ENCODE peak calls at places on chromosome 6, in four cellular contexts. E is GM23248, R is hepatocyte, L is GM23338. Z is an unnamed sample.

GRCh38 chr6:56851541-56852248 is 103.2 kb upstream of the BEND6 start:
- DNase-seq in E (peak), R (peak), L (peak), Z (peak)

GRCh38 chr6:41970436-41970846 is 28.8 kb upstream of the CCND3 start:
- DNase-seq in E (peak), R (no peak), L (no peak), Z (no peak)

GRCh38 chr6:135880066-135880972 is 28.8 kb downstream of the PDE7B start:
- DNase-seq in E (peak), R (no peak), L (no peak), Z (no peak)

GRCh38 chr6:165686966-165687365 is 23.9 kb upstream of the PDE10A start:
- DNase-seq in E (no peak), R (no peak), L (no peak), Z (no peak)

GRCh38 chr6:138545621-138545980 is 46.3 kb upstream of the NHSL1 start:
- DNase-seq in E (peak), R (peak), L (peak), Z (peak)

GRCh38 chr6:28090902-28091586 is 10.7 kb downstream of the ZNF165 start:
- DNase-seq in E (peak), R (no peak), L (no peak), Z (no peak)

GRCh38 chr6:33886673-33887144 is 82.9 kb upstream of the MLN start:
- DNase-seq in E (peak), R (peak), L (no peak), Z (no peak)

GRCh38 chr6:138571174-138571573 is 71.9 kb upstream of the NHSL1 start:
- DNase-seq in E (no peak), R (peak), L (no peak), Z (no peak)

GRCh38 chr6:116280161-116280959 is 630 bp upstream of the TSPYL1 start:
- DNase-seq in E (peak), R (no peak), L (peak), Z (no peak)

GRCh38 chr6:5034736-5035135 is 30.9 kb upstream of the RPP40 start:
- DNase-seq in E (no peak), R (no peak), L (no peak), Z (no peak)

GRCh38 chr6:158047120-158047518 is 65.5 kb downstream of the SYNJ2 start:
- DNase-seq in E (peak), R (peak), L (no peak), Z (no peak)

GRCh38 chr6:116969211-116969863 is 92.3 kb downstream of the RFX6 start:
- DNase-seq in E (peak), R (peak), L (peak), Z (peak)

GRCh38 chr6:6386010-6386409 is 65.5 kb upstream of the F13A1 start:
- DNase-seq in E (no peak), R (no peak), L (peak), Z (no peak)

GRCh38 chr6:2940851-2941250 is 30.5 kb downstream of the SERPINB6 start:
- DNase-seq in E (no peak), R (no peak), L (no peak), Z (no peak)

GRCh38 chr6:18245642-18246041 is 18.7 kb downstream of the DEK start:
- DNase-seq in E (no peak), R (no peak), L (no peak), Z (no peak)

GRCh38 chr6:68726307-68726706 is 91.2 kb downstream of the ADGRB3 start:
- DNase-seq in E (no peak), R (no peak), L (no peak), Z (no peak)

GRCh38 chr6:141056945-141057635 is 1075.6 kb upstream of the GJE1 start:
- DNase-seq in E (no peak), R (no peak), L (no peak), Z (no peak)

GRCh38 chr6:18269253-18269652 is 4.9 kb upstream of the DEK start:
- DNase-seq in E (peak), R (no peak), L (no peak), Z (no peak)

GRCh38 chr6:4804095-4804494 is 27.9 kb downstream of the CDYL start:
- DNase-seq in E (peak), R (peak), L (peak), Z (no peak)

GRCh38 chr6:113672691-113673149 is 184.4 kb upstream of the MARCKS start:
- DNase-seq in E (peak), R (no peak), L (no peak), Z (peak)

GRCh38 chr6:82863771-82864170 is 201.9 kb downstream of the UBE3D start:
- DNase-seq in E (no peak), R (no peak), L (no peak), Z (no peak)

GRCh38 chr6:99905209-99906106 is 88.6 kb downstream of the MCHR2 start:
- DNase-seq in E (peak), R (peak), L (peak), Z (peak)

GRCh38 chr6:42407379-42407778 is 44.3 kb downstream of the TRERF1 start:
- DNase-seq in E (peak), R (no peak), L (no peak), Z (no peak)

GRCh38 chr6:75065524-75065923 is 140.3 kb downstream of the COL12A1 start:
- DNase-seq in E (peak), R (peak), L (peak), Z (peak)

GRCh38 chr6:113381957-113382356 is 475.2 kb upstream of the MARCKS start:
- DNase-seq in E (peak), R (no peak), L (peak), Z (no peak)

GRCh38 chr6:7137335-7138106 is 29.8 kb downstream of the RREB1 start:
- DNase-seq in E (peak), R (no peak), L (peak), Z (peak)

GRCh38 chr6:134041093-134041492 is 11.3 kb downstream of the SLC2A12 start:
- DNase-seq in E (peak), R (peak), L (no peak), Z (no peak)

GRCh38 chr6:30763618-30764489 is 19.5 kb upstream of the IER3 start:
- DNase-seq in E (peak), R (peak), L (no peak), Z (peak)

GRCh38 chr6:97066056-97066455 is 141.5 kb downstream of the KLHL32 start:
- DNase-seq in E (peak), R (no peak), L (no peak), Z (no peak)

GRCh38 chr6:90028995-90029635 is 134.8 kb downstream of the GJA10 start:
- DNase-seq in E (no peak), R (no peak), L (peak), Z (no peak)

GRCh38 chr6:78831492-78831891 is 35.9 kb upstream of the IRAK1BP1 start:
- DNase-seq in E (no peak), R (peak), L (no peak), Z (no peak)

GRCh38 chr6:33702345-33702977 is 9.0 kb downstream of the UQCC2 start:
- DNase-seq in E (peak), R (peak), L (peak), Z (peak)

DNA sequence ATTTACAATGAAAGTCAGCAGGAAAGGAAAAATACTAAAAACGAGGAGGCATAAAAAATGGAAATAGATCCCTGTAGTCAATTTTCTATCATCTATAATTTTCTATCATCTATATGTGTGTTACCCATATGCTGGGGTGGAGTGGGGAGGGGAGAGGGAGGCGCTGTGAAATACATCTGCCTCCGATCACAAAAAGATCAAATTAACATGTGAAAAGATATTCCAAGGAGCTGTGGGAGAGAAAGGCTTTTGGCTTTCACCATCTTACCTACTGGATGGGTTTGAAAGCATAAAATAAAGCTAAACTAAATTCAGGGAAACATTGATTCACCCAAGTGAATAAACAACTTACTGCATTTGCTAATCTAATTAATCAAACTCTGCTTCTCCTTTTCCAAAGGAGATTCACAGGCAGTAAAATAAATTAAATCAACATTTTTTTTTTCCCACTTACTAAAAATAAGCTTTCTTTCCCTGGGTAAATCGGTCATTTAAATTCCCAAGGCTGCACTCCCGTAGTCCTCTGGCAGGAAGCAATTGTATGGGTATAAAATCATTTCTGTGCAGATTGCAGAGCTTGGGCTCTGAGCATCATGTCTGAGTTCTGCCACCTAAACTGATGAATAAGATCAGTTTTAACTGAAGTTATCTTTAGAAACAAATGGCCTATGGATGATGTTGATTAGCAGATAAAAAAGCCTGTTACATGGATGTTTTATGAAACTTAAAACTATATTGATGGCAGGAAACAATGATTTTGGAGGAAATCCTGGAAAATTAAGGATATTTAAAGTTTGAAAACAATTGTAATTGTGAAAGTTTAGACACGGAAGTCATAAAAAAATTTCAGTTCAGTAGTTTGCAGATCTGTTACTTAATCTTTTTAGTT is 147.9 kb downstream of the SOX4 start:
- DNase-seq in E (no peak), R (no peak), L (peak), Z (peak)
- H3K27ac ChIP-seq in E (no peak), R (no peak), L (peak), Z (peak)

GRCh38 chr6:108556250-108556649 is 4.5 kb upstream of the FOXO3 start:
- DNase-seq in E (no peak), R (no peak), L (no peak), Z (no peak)

GRCh38 chr6:108558372-108559096 is 2.2 kb upstream of the FOXO3 start:
- DNase-seq in E (peak), R (peak), L (peak), Z (peak)

GRCh38 chr6:108556864-108557493 is 3.7 kb upstream of the FOXO3 start:
- DNase-seq in E (no peak), R (peak), L (peak), Z (peak)

GRCh38 chr6:108559097-108559883 is 1.4 kb upstream of the FOXO3 start:
- DNase-seq in E (peak), R (peak), L (peak), Z (peak)

GRCh38 chr6:108557494-108558371 is 3.0 kb upstream of the FOXO3 start:
- DNase-seq in E (peak), R (peak), L (peak), Z (peak)
- TF ChIP-seq EZH2phosphoT487 in E (no peak), R (no peak), L (no peak), Z (no peak)

GRCh38 chr6:106525885-106526280 is 103.4 kb downstream of the RTN4IP1 start:
- DNase-seq in E (no peak), R (no peak), L (no peak), Z (no peak)

GRCh38 chr6:106527979-106528378 is 101.3 kb downstream of the RTN4IP1 start:
- DNase-seq in E (peak), R (no peak), L (no peak), Z (no peak)

GRCh38 chr6:106527111-106527510 is 102.2 kb downstream of the RTN4IP1 start:
- DNase-seq in E (peak), R (no peak), L (no peak), Z (no peak)

GRCh38 chr6:106522557-106522956 is 106.7 kb downstream of the RTN4IP1 start:
- DNase-seq in E (no peak), R (no peak), L (no peak), Z (no peak)

DNA sequence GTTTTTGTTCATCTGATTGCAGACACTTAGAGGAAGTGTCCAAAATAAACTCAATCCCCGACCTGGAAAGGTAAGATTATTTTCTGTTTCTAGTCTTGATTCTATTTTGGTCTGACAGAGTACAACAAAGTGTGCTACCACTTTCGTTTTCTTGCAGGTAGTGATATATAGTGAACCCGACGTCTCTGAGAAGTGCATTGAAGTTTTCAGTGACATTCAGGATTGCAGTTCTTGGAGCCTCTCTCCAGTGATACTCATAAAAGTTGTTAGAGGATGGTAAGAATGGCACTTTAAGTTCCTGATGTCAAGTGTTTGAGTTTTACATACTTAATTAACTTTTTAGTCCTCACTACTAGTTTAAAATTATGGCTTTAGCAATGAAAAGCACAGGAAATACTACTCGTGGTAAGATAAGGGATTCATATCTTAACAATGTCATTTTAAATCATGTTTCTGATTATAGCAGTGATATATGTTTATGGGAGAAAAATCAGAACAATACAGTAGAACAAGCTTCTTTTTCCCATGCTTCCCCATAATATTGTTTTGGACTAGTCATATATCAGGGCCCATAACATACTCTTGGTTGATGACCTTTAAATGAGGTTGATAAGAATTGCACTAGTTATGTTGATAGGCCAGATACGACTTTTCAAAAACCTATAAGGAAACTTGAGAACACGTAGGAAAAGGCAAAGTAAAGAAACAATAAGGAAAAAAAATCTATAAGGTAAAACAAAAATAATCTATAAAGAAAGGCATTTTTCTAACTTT is 104.0 kb downstream of the RTN4IP1 start:
- DNase-seq in E (no peak), R (no peak), L (no peak), Z (no peak)
- H3K27ac ChIP-seq in E (no peak), R (no peak), L (peak), Z (no peak)

GRCh38 chr6:112237644-112238043 is 16.7 kb downstream of the LAMA4 start:
- DNase-seq in E (peak), R (no peak), L (no peak), Z (no peak)
- TF ChIP-seq EZH2phosphoT487 in E (no peak), R (no peak), L (no peak), Z (no peak)

GRCh38 chr6:44111434-44112417 is 15.5 kb downstream of the MRPL14 start:
- DNase-seq in E (no peak), R (peak), L (no peak), Z (no peak)

GRCh38 chr6:44113396-44113795 is 13.9 kb downstream of the MRPL14 start:
- DNase-seq in E (peak), R (no peak), L (peak), Z (no peak)

GRCh38 chr6:44110005-44110681 is 17.1 kb downstream of the MRPL14 start:
- DNase-seq in E (no peak), R (no peak), L (no peak), Z (no peak)

GRCh38 chr6:44109212-44109611 is 18.0 kb downstream of the MRPL14 start:
- DNase-seq in E (no peak), R (no peak), L (no peak), Z (no peak)

DNA sequence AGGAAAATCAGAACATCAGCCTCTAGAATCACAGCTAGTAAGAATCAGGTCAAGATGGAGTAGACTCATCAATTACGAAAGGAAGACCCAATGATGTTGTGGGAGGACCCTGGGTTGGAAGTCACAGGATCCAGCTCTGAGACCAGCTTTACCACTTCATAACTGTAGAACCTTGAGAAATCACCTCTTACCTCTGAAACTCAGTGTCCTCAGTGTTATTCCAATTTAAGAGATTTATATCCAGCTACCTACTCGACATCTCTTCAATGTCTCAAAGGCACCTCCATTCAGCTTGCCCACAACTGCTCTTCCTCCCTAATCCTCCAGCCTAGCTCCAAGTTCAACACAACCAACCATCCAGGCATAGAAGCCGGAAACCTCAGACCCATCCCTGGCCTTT is 16.3 kb downstream of the MRPL14 start:
- DNase-seq in E (no peak), R (no peak), L (no peak), Z (no peak)
- H3K27ac ChIP-seq in E (no peak), R (peak), L (no peak), Z (no peak)

DNA sequence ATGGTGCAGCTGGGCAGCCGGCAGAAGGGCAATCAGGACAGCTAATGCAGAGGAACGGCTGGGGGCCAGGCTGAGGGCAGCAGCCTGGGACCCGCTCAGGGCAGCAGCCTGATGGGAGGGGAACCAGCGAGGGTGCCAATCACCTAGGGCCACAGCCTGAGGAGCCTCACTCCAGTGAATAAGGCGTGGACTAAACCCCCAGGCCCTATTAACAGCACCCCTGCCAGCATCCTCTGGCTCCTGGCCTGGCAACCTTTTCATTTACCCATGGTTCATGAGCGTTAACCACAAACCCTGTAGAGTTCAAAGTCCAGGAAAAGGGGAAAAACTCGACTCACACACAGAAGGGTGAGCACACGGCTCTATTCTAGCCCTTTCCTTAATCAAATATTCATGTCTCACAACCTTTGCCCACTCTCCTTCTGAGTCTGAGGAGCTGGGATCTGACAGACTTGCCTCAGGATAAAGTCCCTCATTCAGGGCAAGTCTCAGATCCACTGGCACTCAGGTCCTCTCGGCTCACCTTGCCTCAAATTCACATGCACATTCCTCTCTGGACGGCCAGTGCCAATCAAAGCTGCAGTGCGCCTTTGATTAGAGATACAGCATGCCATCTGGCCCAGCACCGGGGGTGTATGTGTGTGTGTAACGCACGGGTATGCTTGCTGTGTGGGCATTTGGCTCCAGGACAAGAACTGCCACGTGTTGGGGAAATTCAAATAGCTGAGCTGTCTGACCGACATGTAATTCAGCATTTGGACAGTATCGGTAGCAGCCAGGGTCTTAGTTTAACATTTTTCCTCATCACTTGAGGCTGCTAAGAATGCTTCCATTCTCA is 86.9 kb upstream of the TRAF3IP2 start:
- DNase-seq in E (no peak), R (peak), L (no peak), Z (no peak)
- TF ChIP-seq EZH2phosphoT487 in E (no peak), R (no peak), L (no peak), Z (no peak)